ENCODE peak calls at places on chromosomes 3 and 15, in eight cellular contexts. One of them, this sample, is unnamed.

GRCh38 chr3:142888484-142889262 is at the start of gene PCOLCE2:
- DNase-seq in NCI-H446: peak; percentile 69
- DNase-seq in astrocyte of the spinal cord: peak; percentile 25
- DNase-seq in AG08395: peak; percentile 22
- DNase-seq in epithelial cell of esophagus: peak; percentile 36
- DNase-seq in iPS-NIHi11: peak; percentile 73
- DNase-seq in progenitor cell of endocrine pancreas: peak; percentile 30
- DNase-seq in prostate gland: no peak
- DNase-seq in this sample: peak; percentile 63

GRCh38 chr3:142447308-142447851 is 457 bp downstream of the XRN1 start:
- DNase-seq in astrocyte of the spinal cord: peak; percentile 61
- DNase-seq in iPS-NIHi11: peak; percentile 35
- DNase-seq in AG08395: peak; percentile 35
- DNase-seq in NCI-H446: no peak
- DNase-seq in prostate gland: peak; percentile 36
- DNase-seq in progenitor cell of endocrine pancreas: peak; percentile 11
- DNase-seq in epithelial cell of esophagus: peak; percentile 43
- DNase-seq in this sample: peak; percentile 51

GRCh38 chr3:62374375-62374876 is 1.1 kb upstream of the FEZF2 start:
- DNase-seq in AG08395: peak; percentile 31
- DNase-seq in prostate gland: no peak
- DNase-seq in progenitor cell of endocrine pancreas: no peak
- DNase-seq in astrocyte of the spinal cord: peak; percentile 33
- DNase-seq in iPS-NIHi11: no peak
- DNase-seq in NCI-H446: no peak
- DNase-seq in epithelial cell of esophagus: peak; percentile 18
- DNase-seq in this sample: peak; percentile 53

GRCh38 chr3:136120373-136121348 is 75.5 kb downstream of the MSL2 start:
- DNase-seq in progenitor cell of endocrine pancreas: no peak
- DNase-seq in prostate gland: no peak
- DNase-seq in NCI-H446: no peak
- DNase-seq in astrocyte of the spinal cord: peak; percentile 68
- DNase-seq in AG08395: no peak
- DNase-seq in epithelial cell of esophagus: no peak
- DNase-seq in iPS-NIHi11: no peak
- DNase-seq in this sample: no peak

GRCh38 chr15:68385671-68386586 is 46.0 kb downstream of the ITGA11 start:
- DNase-seq in NCI-H446: no peak
- DNase-seq in prostate gland: peak; percentile 2
- DNase-seq in progenitor cell of endocrine pancreas: no peak
- DNase-seq in epithelial cell of esophagus: no peak
- DNase-seq in astrocyte of the spinal cord: no peak
- DNase-seq in iPS-NIHi11: no peak
- DNase-seq in AG08395: no peak
- DNase-seq in this sample: no peak

GRCh38 chr3:179608931-179609720 is 4.5 kb downstream of the NDUFB5 start:
- DNase-seq in progenitor cell of endocrine pancreas: no peak
- DNase-seq in prostate gland: no peak
- DNase-seq in iPS-NIHi11: no peak
- DNase-seq in epithelial cell of esophagus: no peak
- DNase-seq in astrocyte of the spinal cord: no peak
- DNase-seq in AG08395: no peak
- DNase-seq in NCI-H446: no peak
- DNase-seq in this sample: no peak

GRCh38 chr3:3589715-3590130 is 209.5 kb upstream of the LRRN1 start:
- DNase-seq in epithelial cell of esophagus: no peak
- DNase-seq in progenitor cell of endocrine pancreas: no peak
- DNase-seq in AG08395: no peak
- DNase-seq in prostate gland: no peak
- DNase-seq in NCI-H446: no peak
- DNase-seq in iPS-NIHi11: no peak
- DNase-seq in astrocyte of the spinal cord: no peak
- DNase-seq in this sample: no peak

GRCh38 chr15:70379134-70379533 is 281.4 kb upstream of the TLE3 start:
- DNase-seq in iPS-NIHi11: no peak
- DNase-seq in AG08395: no peak
- DNase-seq in NCI-H446: no peak
- DNase-seq in progenitor cell of endocrine pancreas: no peak
- DNase-seq in prostate gland: no peak
- DNase-seq in epithelial cell of esophagus: no peak
- DNase-seq in astrocyte of the spinal cord: no peak
- DNase-seq in this sample: no peak

GRCh38 chr3:114556832-114557231 is 263.0 kb downstream of the TIGIT start:
- DNase-seq in progenitor cell of endocrine pancreas: no peak
- DNase-seq in AG08395: no peak
- DNase-seq in astrocyte of the spinal cord: no peak
- DNase-seq in prostate gland: no peak
- DNase-seq in NCI-H446: no peak
- DNase-seq in epithelial cell of esophagus: no peak
- DNase-seq in iPS-NIHi11: no peak
- DNase-seq in this sample: no peak

GRCh38 chr3:16300282-16300681 is 35.3 kb downstream of the OXNAD1 start:
- DNase-seq in NCI-H446: no peak
- DNase-seq in iPS-NIHi11: no peak
- DNase-seq in astrocyte of the spinal cord: no peak
- DNase-seq in prostate gland: no peak
- DNase-seq in progenitor cell of endocrine pancreas: no peak
- DNase-seq in AG08395: no peak
- DNase-seq in epithelial cell of esophagus: no peak
- DNase-seq in this sample: no peak

GRCh38 chr15:46080018-46080417 is 445.2 kb downstream of the SQOR start:
- DNase-seq in NCI-H446: peak; percentile 25
- DNase-seq in iPS-NIHi11: peak; percentile 16
- DNase-seq in progenitor cell of endocrine pancreas: no peak
- DNase-seq in AG08395: peak; percentile 5
- DNase-seq in epithelial cell of esophagus: no peak
- DNase-seq in astrocyte of the spinal cord: peak; percentile 11
- DNase-seq in prostate gland: no peak
- DNase-seq in this sample: no peak

GRCh38 chr3:138781012-138781470 is 53.7 kb downstream of the PIK3CB start:
- DNase-seq in iPS-NIHi11: no peak
- DNase-seq in AG08395: no peak
- DNase-seq in prostate gland: no peak
- DNase-seq in epithelial cell of esophagus: no peak
- DNase-seq in progenitor cell of endocrine pancreas: no peak
- DNase-seq in NCI-H446: no peak
- DNase-seq in astrocyte of the spinal cord: no peak
- DNase-seq in this sample: no peak

GRCh38 chr15:86649277-86649676 is 569.6 kb downstream of the AGBL1 start:
- DNase-seq in prostate gland: no peak
- DNase-seq in astrocyte of the spinal cord: no peak
- DNase-seq in iPS-NIHi11: no peak
- DNase-seq in AG08395: no peak
- DNase-seq in epithelial cell of esophagus: no peak
- DNase-seq in progenitor cell of endocrine pancreas: no peak
- DNase-seq in NCI-H446: no peak
- DNase-seq in this sample: no peak

GRCh38 chr3:64214697-64215018 is 10.6 kb downstream of the PRICKLE2 start:
- DNase-seq in NCI-H446: no peak
- DNase-seq in iPS-NIHi11: no peak
- DNase-seq in AG08395: no peak
- DNase-seq in astrocyte of the spinal cord: no peak
- DNase-seq in epithelial cell of esophagus: peak; percentile 64
- DNase-seq in progenitor cell of endocrine pancreas: no peak
- DNase-seq in prostate gland: no peak
- DNase-seq in this sample: peak; percentile 24

GRCh38 chr3:152241142-152242067 is 27.3 kb upstream of the MBNL1 start:
- DNase-seq in epithelial cell of esophagus: no peak
- DNase-seq in prostate gland: no peak
- DNase-seq in progenitor cell of endocrine pancreas: no peak
- DNase-seq in NCI-H446: no peak
- DNase-seq in astrocyte of the spinal cord: no peak
- DNase-seq in iPS-NIHi11: no peak
- DNase-seq in AG08395: no peak
- DNase-seq in this sample: no peak

GRCh38 chr15:82197734-82198594 is 64.6 kb downstream of the EFL1 start:
- DNase-seq in prostate gland: peak; percentile 66
- DNase-seq in progenitor cell of endocrine pancreas: peak; percentile 60
- DNase-seq in epithelial cell of esophagus: peak; percentile 75
- DNase-seq in iPS-NIHi11: peak; percentile 83
- DNase-seq in astrocyte of the spinal cord: peak; percentile 69
- DNase-seq in AG08395: peak; percentile 77
- DNase-seq in NCI-H446: peak; percentile 72
- DNase-seq in this sample: peak; percentile 83

GRCh38 chr3:128950223-128950938 is 43.5 kb downstream of the CFAP92 start:
- DNase-seq in astrocyte of the spinal cord: peak; percentile 31
- DNase-seq in prostate gland: no peak
- DNase-seq in AG08395: peak; percentile 18
- DNase-seq in progenitor cell of endocrine pancreas: no peak
- DNase-seq in NCI-H446: peak; percentile 31
- DNase-seq in iPS-NIHi11: peak; percentile 32
- DNase-seq in epithelial cell of esophagus: peak; percentile 37
- DNase-seq in this sample: peak; percentile 35

GRCh38 chr3:111610189-111610588 is 15.0 kb upstream of the ZBED2 start:
- DNase-seq in AG08395: no peak
- DNase-seq in NCI-H446: no peak
- DNase-seq in progenitor cell of endocrine pancreas: no peak
- DNase-seq in iPS-NIHi11: no peak
- DNase-seq in epithelial cell of esophagus: peak; percentile 86
- DNase-seq in astrocyte of the spinal cord: no peak
- DNase-seq in prostate gland: no peak
- DNase-seq in this sample: no peak

GRCh38 chr15:29690765-29691475 is 131.3 kb downstream of the TJP1 start:
- DNase-seq in NCI-H446: no peak
- DNase-seq in prostate gland: no peak
- DNase-seq in progenitor cell of endocrine pancreas: no peak
- DNase-seq in iPS-NIHi11: no peak
- DNase-seq in AG08395: no peak
- DNase-seq in epithelial cell of esophagus: peak; percentile 51
- DNase-seq in astrocyte of the spinal cord: no peak
- DNase-seq in this sample: no peak

GRCh38 chr3:134608023-134608758 is 42.6 kb downstream of the KY start:
- DNase-seq in iPS-NIHi11: no peak
- DNase-seq in epithelial cell of esophagus: no peak
- DNase-seq in astrocyte of the spinal cord: no peak
- DNase-seq in AG08395: no peak
- DNase-seq in prostate gland: no peak
- DNase-seq in NCI-H446: no peak
- DNase-seq in progenitor cell of endocrine pancreas: no peak
- DNase-seq in this sample: no peak

GRCh38 chr3:79690072-79690471 is 77.7 kb downstream of the ROBO1 start:
- DNase-seq in iPS-NIHi11: no peak
- DNase-seq in astrocyte of the spinal cord: no peak
- DNase-seq in progenitor cell of endocrine pancreas: no peak
- DNase-seq in AG08395: no peak
- DNase-seq in prostate gland: no peak
- DNase-seq in NCI-H446: no peak
- DNase-seq in epithelial cell of esophagus: no peak
- DNase-seq in this sample: no peak

GRCh38 chr3:123755085-123755484 is 129.0 kb downstream of the MYLK start:
- DNase-seq in AG08395: no peak
- DNase-seq in progenitor cell of endocrine pancreas: peak; percentile 61
- DNase-seq in epithelial cell of esophagus: no peak
- DNase-seq in iPS-NIHi11: no peak
- DNase-seq in astrocyte of the spinal cord: no peak
- DNase-seq in NCI-H446: no peak
- DNase-seq in prostate gland: peak; percentile 49
- DNase-seq in this sample: no peak

GRCh38 chr3:159788291-159788690 is 200.3 kb upstream of the IL12A start:
- DNase-seq in progenitor cell of endocrine pancreas: no peak
- DNase-seq in epithelial cell of esophagus: no peak
- DNase-seq in prostate gland: no peak
- DNase-seq in iPS-NIHi11: no peak
- DNase-seq in NCI-H446: no peak
- DNase-seq in astrocyte of the spinal cord: peak; percentile 75
- DNase-seq in AG08395: no peak
- DNase-seq in this sample: no peak

GRCh38 chr3:190306513-190307163 is 15.6 kb downstream of the CLDN1 start:
- DNase-seq in AG08395: no peak
- DNase-seq in epithelial cell of esophagus: peak; percentile 96
- DNase-seq in astrocyte of the spinal cord: peak; percentile 51
- DNase-seq in progenitor cell of endocrine pancreas: no peak
- DNase-seq in prostate gland: no peak
- DNase-seq in NCI-H446: no peak
- DNase-seq in iPS-NIHi11: no peak
- DNase-seq in this sample: peak; percentile 17

GRCh38 chr15:58203537-58203936 is 65.4 kb downstream of the AQP9 start:
- DNase-seq in astrocyte of the spinal cord: peak; percentile 96
- DNase-seq in progenitor cell of endocrine pancreas: no peak
- DNase-seq in NCI-H446: peak; percentile 5
- DNase-seq in prostate gland: no peak
- DNase-seq in AG08395: peak; percentile 93
- DNase-seq in epithelial cell of esophagus: no peak
- DNase-seq in iPS-NIHi11: no peak
- DNase-seq in this sample: peak; percentile 85

This sample was measured in AG20443.